ENCODE peak calls at places on chromosome 3, in eight cellular contexts. F is amniotic epithelial cell; C is activated naive CD4-positive, alpha-beta T cell treated with anti-CD3 and anti-CD28 coated beads, Interleukin-2, amount 10 ng/mL, durations not matched to agents 7 days and 5 days; M is ovary; X is neural crest cell; J is fibroblast of lung; P is SW 1271; S is fibroblast of the aortic adventitia. D is an unnamed sample.

GRCh38 chr3:195746346-195746745 is 25.6 kb downstream of the MUC20 start:
- DNase-seq in F (no peak), C (no peak), M (no peak), X (no peak), J (no peak), P (no peak), S (no peak), D (no peak)

GRCh38 chr3:70856414-70857162 is 544.1 kb upstream of the MDFIC2 start:
- DNase-seq in F (peak; percentile 91), C (no peak), M (no peak), X (no peak), J (peak; percentile 90), P (no peak), S (peak; percentile 92), D (no peak)

GRCh38 chr3:40267940-40268707 is 41.4 kb upstream of the EIF1B start:
- DNase-seq in F (peak; percentile 29), C (no peak), M (no peak), X (no peak), J (no peak), P (no peak), S (peak; percentile 27), D (no peak)

GRCh38 chr3:94360982-94361381 is 298.1 kb downstream of the NSUN3 start:
- DNase-seq in F (peak; percentile 33), C (no peak), M (no peak), X (no peak), J (peak; percentile 62), P (no peak), S (peak; percentile 80), D (peak; percentile 45)

GRCh38 chr3:131846296-131846924 is 188.4 kb downstream of the CPNE4 start:
- DNase-seq in F (no peak), C (no peak), M (no peak), X (no peak), J (no peak), P (no peak), S (no peak), D (no peak)

GRCh38 chr3:8767667-8768363 is 1.6 kb downstream of the OXTR start:
- DNase-seq in F (peak; percentile 9), C (peak; percentile 43), M (no peak), X (no peak), J (peak; percentile 11), P (no peak), S (no peak), D (no peak)

GRCh38 chr3:47577583-47578118 is 1.0 kb downstream of the CSPG5 start:
- DNase-seq in F (peak; percentile 8), C (no peak), M (no peak), X (peak; percentile 28), J (no peak), P (no peak), S (no peak), D (no peak)

GRCh38 chr3:94928921-94929320 is 866.1 kb downstream of the NSUN3 start:
- DNase-seq in F (peak; percentile 99), C (no peak), M (no peak), X (no peak), J (peak; percentile 23), P (peak; percentile 43), S (no peak), D (no peak)

GRCh38 chr3:105315157-105315556 is 51.6 kb upstream of the ALCAM start:
- DNase-seq in F (no peak), C (no peak), M (no peak), X (no peak), J (peak; percentile 22), P (no peak), S (peak; percentile 25), D (no peak)

D was measured in globus pallidus.